ENCODE peak calls at places on chromosomes 2 and 18, in six cellular contexts. One of them, this sample, is unnamed.
A peak's percentile ranks its signal among the peaks of the same experiment; 100 is the strongest.

GRCh38 chr2:33526132-33526531 is 49.7 kb downstream of the RASGRP3 start:
- DNase-seq in HepG2: no peak
- DNase-seq in GM12878: no peak
- DNase-seq in K562: no peak
- DNase-seq in HCT116: no peak
- DNase-seq in H1: no peak
- DNase-seq in this sample: no peak

GRCh38 chr2:106894545-106894944 is 8.6 kb upstream of the ST6GAL2 start:
- DNase-seq in HepG2: no peak
- DNase-seq in GM12878: no peak
- DNase-seq in K562: no peak
- DNase-seq in HCT116: no peak
- DNase-seq in H1: no peak
- DNase-seq in this sample: no peak

GRCh38 chr2:144703852-144704324 is 184.0 kb upstream of the ZEB2 start:
- DNase-seq in HepG2: no peak
- DNase-seq in GM12878: no peak
- DNase-seq in K562: peak; percentile 79
- DNase-seq in HCT116: peak; percentile 3
- DNase-seq in H1: no peak
- DNase-seq in this sample: no peak

GRCh38 chr2:15421761-15422160 is 139.4 kb downstream of the NBAS start:
- DNase-seq in HepG2: no peak
- DNase-seq in GM12878: no peak
- DNase-seq in K562: peak; percentile 64
- DNase-seq in HCT116: no peak
- DNase-seq in H1: no peak
- DNase-seq in this sample: no peak

GRCh38 chr2:173030541-173031485 is 44.8 kb upstream of the MAP3K20 start:
- DNase-seq in HepG2: no peak
- DNase-seq in GM12878: no peak
- DNase-seq in K562: no peak
- DNase-seq in HCT116: no peak
- DNase-seq in H1: no peak
- DNase-seq in this sample: no peak

GRCh38 chr2:8002765-8003393 is 679.0 kb upstream of the ID2 start:
- DNase-seq in HepG2: no peak
- DNase-seq in GM12878: peak; percentile 80
- DNase-seq in K562: peak; percentile 5
- DNase-seq in HCT116: no peak
- DNase-seq in H1: no peak
- DNase-seq in this sample: no peak

GRCh38 chr2:63661076-63661475 is 72.3 kb downstream of the MDH1 start:
- DNase-seq in HepG2: no peak
- DNase-seq in GM12878: no peak
- DNase-seq in K562: no peak
- DNase-seq in HCT116: no peak
- DNase-seq in H1: no peak
- DNase-seq in this sample: no peak

GRCh38 chr2:37800176-37800835 is 124.8 kb upstream of the RMDN2 start:
- DNase-seq in HepG2: no peak
- DNase-seq in GM12878: no peak
- DNase-seq in K562: no peak
- DNase-seq in HCT116: no peak
- DNase-seq in H1: no peak
- DNase-seq in this sample: no peak

GRCh38 chr2:168948621-168949212 is 47.6 kb downstream of the G6PC2 start:
- DNase-seq in HepG2: peak; percentile 13
- DNase-seq in GM12878: no peak
- DNase-seq in K562: peak; percentile 57
- DNase-seq in HCT116: no peak
- DNase-seq in H1: no peak
- DNase-seq in this sample: no peak

GRCh38 chr2:36367497-36368353 is 12.1 kb downstream of the CRIM1 start:
- DNase-seq in HepG2: peak; percentile 72
- DNase-seq in GM12878: no peak
- DNase-seq in K562: no peak
- DNase-seq in HCT116: no peak
- DNase-seq in H1: no peak
- DNase-seq in this sample: no peak
- H3K4me1 ChIP-seq in HepG2: peaks cover 91% of the 10 kb centered on the region
- H3K4me1 ChIP-seq in GM12878: no peaks in the 10 kb centered on the region
- H3K4me1 ChIP-seq in K562: no peaks in the 10 kb centered on the region
- H3K4me1 ChIP-seq in HCT116: peaks cover 86% of the 10 kb centered on the region
- H3K4me1 ChIP-seq in H1: peaks cover 44% of the 10 kb centered on the region
- H3K4me1 ChIP-seq in this sample: no peaks in the 10 kb centered on the region

GRCh38 chr2:103809946-103810345 is 1044.0 kb upstream of the POU3F3 start:
- DNase-seq in HepG2: no peak
- DNase-seq in GM12878: no peak
- DNase-seq in K562: no peak
- DNase-seq in HCT116: no peak
- DNase-seq in H1: no peak
- DNase-seq in this sample: peak; percentile 36
- TF ChIP-seq ZNF274 in HepG2: no peak
- TF ChIP-seq ZNF274 in GM12878: no peak
- TF ChIP-seq ZNF274 in K562: no peak
- TF ChIP-seq ZNF274 in HCT116: no peak
- TF ChIP-seq ZNF274 in H1: no peak
- TF ChIP-seq ZNF274 in this sample: no peak

GRCh38 chr18:25533088-25533676 is 181.2 kb upstream of the ZNF521 start:
- DNase-seq in HepG2: no peak
- DNase-seq in GM12878: no peak
- DNase-seq in K562: no peak
- DNase-seq in HCT116: no peak
- DNase-seq in H1: no peak
- DNase-seq in this sample: no peak
- H3K9ac ChIP-seq in HepG2: no peak overlapping the region
- H3K9ac ChIP-seq in GM12878: no peak overlapping the region
- H3K9ac ChIP-seq in K562: no peak overlapping the region
- H3K9ac ChIP-seq in HCT116: no peak overlapping the region
- H3K9ac ChIP-seq in H1: no peak overlapping the region
- H3K9ac ChIP-seq in this sample: no peak overlapping the region

GRCh38 chr18:13275075-13275474 is 56.5 kb downstream of the LDLRAD4 start:
- DNase-seq in HepG2: no peak
- DNase-seq in GM12878: no peak
- DNase-seq in K562: no peak
- DNase-seq in HCT116: no peak
- DNase-seq in H1: no peak
- DNase-seq in this sample: no peak
- H3K4me1 ChIP-seq in HepG2: peaks cover 37% of the 10 kb centered on the region
- H3K4me1 ChIP-seq in GM12878: peaks cover 3% of the 10 kb centered on the region
- H3K4me1 ChIP-seq in K562: no peaks in the 10 kb centered on the region
- H3K4me1 ChIP-seq in HCT116: no peaks in the 10 kb centered on the region
- H3K4me1 ChIP-seq in H1: no peaks in the 10 kb centered on the region
- H3K4me1 ChIP-seq in this sample: peaks cover 8% of the 10 kb centered on the region

DNA sequence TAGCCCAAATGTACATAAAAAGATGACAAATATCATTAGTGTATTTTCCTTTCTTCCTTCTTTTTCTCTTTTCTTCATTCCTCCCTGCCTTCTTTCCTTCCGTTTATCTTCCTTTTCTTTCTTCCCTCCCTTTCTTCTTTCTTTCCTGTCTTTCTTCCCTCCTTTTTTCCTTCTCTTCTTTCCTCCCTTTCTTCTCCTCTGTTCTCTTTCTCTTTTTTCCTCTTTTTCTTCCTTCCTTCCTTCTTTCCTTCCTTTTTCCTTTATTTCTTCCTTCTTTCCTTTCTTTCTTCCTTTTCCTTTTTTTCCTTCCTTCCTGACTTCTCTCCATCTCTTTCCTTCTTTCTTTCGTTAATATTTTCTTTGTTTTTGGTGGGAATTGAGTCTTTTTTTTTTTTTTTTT is 256.9 kb upstream of the CNTNAP5 start:
- DNase-seq in HepG2: no peak
- DNase-seq in GM12878: no peak
- DNase-seq in K562: no peak
- DNase-seq in HCT116: no peak
- DNase-seq in H1: no peak
- DNase-seq in this sample: no peak
- TF ChIP-seq ZNF274 in HepG2: no peak
- TF ChIP-seq ZNF274 in GM12878: no peak
- TF ChIP-seq ZNF274 in K562: no peak
- TF ChIP-seq ZNF274 in HCT116: no peak
- TF ChIP-seq ZNF274 in H1: no peak
- TF ChIP-seq ZNF274 in this sample: no peak

GRCh38 chr18:77899972-77900754 is 650.5 kb downstream of the GALR1 start:
- DNase-seq in HepG2: no peak
- DNase-seq in GM12878: no peak
- DNase-seq in K562: peak; percentile 64
- DNase-seq in HCT116: no peak
- DNase-seq in H1: peak; percentile 81
- DNase-seq in this sample: peak; percentile 44
- H3K9ac ChIP-seq in HepG2: no peak overlapping the region
- H3K9ac ChIP-seq in GM12878: no peak overlapping the region
- H3K9ac ChIP-seq in K562: no peak overlapping the region
- H3K9ac ChIP-seq in HCT116: no peak overlapping the region
- H3K9ac ChIP-seq in H1: peak overlapping the region; percentile 15
- H3K9ac ChIP-seq in this sample: peak overlapping the region; percentile 56

This sample was measured in NT2/D1.